ENCODE peak calls at places on chromosomes 4 and X, in six cellular contexts. N, E, H, F, K and P are unnamed samples.

GRCh38 chrX:103830848-103831247 is 1.2 kb downstream of the RAB9B start:
- DNase-seq in F (no peak), K (no peak), E (no peak), N (no peak), H (no peak), P (no peak)

GRCh38 chrX:153673398-153674218 is at the start of gene PNCK:
- DNase-seq in H (no peak), E (no peak), F (no peak), N (no peak), K (no peak), P (no peak)

GRCh38 chrX:50579955-50580354 is 109.3 kb upstream of the DGKK start:
- DNase-seq in H (peak), E (peak), K (peak), F (peak), N (peak), P (peak)

GRCh38 chr4:182975806-182976205 is 58.6 kb upstream of the DCTD start:
- DNase-seq in N (no peak), E (peak), K (no peak), H (peak), F (peak), P (peak)

GRCh38 chr4:105189855-105190650 is 43.4 kb downstream of the TET2 start:
- DNase-seq in E (no peak), K (no peak), F (no peak), N (no peak), H (no peak), P (no peak)

GRCh38 chrX:68045008-68045577 is 388.2 kb downstream of the OPHN1 start:
- DNase-seq in N (peak), E (no peak), K (peak), F (no peak), H (no peak), P (no peak)

GRCh38 chr4:103303011-103303410 is 104.9 kb upstream of the CENPE start:
- DNase-seq in N (no peak), H (no peak), K (no peak), F (no peak), E (no peak), P (no peak)

GRCh38 chrX:131595120-131595519 is 51.2 kb downstream of the OR13H1 start:
- DNase-seq in F (no peak), N (no peak), H (peak), K (no peak), E (no peak), P (no peak)

GRCh38 chrX:69539437-69539836 is 35.3 kb downstream of the NALF2 start:
- DNase-seq in N (no peak), F (no peak), H (no peak), E (no peak), K (peak), P (no peak)

GRCh38 chr4:113469926-113470325 is 291.6 kb downstream of the CAMK2D start:
- DNase-seq in N (no peak), K (no peak), E (no peak), H (no peak), F (no peak), P (no peak)
- H3K27ac ChIP-seq in N (no peak), K (no peak), E (no peak), H (peak), F (no peak), P (peak)

DNA sequence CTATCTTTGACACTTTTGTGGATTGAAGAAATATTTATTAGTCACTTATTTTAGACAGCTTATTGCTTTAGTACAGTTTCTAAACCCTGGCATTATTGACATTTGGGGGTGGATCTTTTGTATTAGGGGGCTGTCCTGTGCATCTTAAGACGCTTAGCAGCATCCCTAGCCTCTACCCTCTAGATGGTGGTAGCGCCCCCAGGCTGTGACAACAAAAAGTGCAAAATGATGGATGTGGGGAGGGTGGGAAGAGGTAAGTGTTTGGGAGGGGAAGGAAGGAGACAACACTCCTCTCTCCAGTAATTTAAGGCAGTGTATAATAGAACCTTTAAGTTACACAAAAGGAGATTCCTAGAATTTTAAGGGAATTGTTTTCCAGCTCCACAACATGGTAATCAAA is 1210.6 kb downstream of the C4orf33 start:
- DNase-seq in H (no peak), F (no peak), E (peak), K (no peak), N (no peak), P (no peak)
- TF ChIP-seq CTCF in H (no peak), F (no peak), E (no peak), K (no peak), N (no peak), P (no peak)

GRCh38 chr4:63619771-63620170 is 789.5 kb downstream of the TECRL start:
- DNase-seq in N (no peak), E (no peak), K (no peak), H (no peak), F (no peak), P (no peak)
- H3K27ac ChIP-seq in N (no peak), E (no peak), K (no peak), H (no peak), F (no peak), P (no peak)

GRCh38 chrX:17812763-17813162 is 48.3 kb downstream of the RAI2 start:
- DNase-seq in F (no peak), E (peak), H (peak), K (no peak), N (no peak), P (no peak)
- TF ChIP-seq CTCF in F (peak), E (peak), H (peak), K (peak), N (peak), P (peak)

DNA sequence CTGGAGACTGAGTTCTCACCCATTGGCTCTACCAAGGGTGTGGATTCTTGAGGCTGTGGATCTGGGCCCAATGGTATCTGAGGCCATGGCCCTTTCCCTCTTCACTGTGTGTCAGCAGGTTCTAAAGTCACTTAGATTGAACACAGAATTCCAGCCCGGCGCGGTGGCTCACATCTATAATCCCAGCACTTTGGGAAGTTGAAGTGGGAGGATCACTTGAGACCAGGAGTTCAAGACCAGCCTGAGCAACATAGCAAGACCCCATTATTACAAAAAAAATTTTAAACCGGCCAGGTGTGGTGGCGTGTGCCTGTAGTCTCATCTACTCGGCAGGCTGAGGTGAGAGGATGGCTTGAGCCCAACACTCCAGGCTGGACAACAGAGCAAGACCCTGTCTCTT is 18.0 kb upstream of the XPNPEP2 start:
- DNase-seq in N (no peak), F (no peak), H (no peak), E (no peak), K (no peak), P (no peak)
- H3K27ac ChIP-seq in N (no peak), F (no peak), H (no peak), E (no peak), K (no peak), P (no peak)

DNA sequence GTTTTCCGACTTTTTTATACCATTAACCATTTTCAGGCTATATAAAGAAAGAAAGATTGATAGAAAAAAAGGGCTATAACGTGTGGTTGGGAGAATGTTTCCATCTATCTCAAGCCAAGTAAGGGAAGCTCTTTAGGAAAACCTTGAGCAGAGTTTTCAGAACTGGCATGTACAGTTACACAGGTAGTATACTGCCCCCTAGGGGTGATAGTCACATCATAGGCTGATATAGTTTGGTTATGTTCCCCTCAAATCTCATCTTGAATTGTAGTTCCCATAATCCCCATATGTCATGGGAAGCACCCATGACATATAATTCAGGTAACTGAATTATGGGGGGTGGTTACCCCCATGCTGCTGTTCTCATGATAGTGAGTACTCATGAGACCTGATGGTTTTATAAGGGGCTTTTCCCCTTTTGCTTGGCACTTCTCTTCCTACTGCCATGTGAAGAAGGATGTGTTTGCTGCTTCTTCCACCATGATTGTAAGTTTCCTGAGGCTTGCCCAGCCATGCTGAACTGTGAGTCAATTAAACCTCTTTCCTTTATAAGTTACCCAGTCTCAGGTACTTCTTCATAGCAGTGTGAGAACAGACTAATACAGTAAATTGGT is 186.8 kb downstream of the TMA16 start:
- DNase-seq in E (peak), K (peak), F (no peak), H (peak), N (peak), P (no peak)
- TF ChIP-seq CTCF in E (peak), K (peak), F (peak), H (peak), N (peak), P (peak)